ENCODE peak calls at places on chromosomes 7 and 10, in seven cellular contexts. G, S, K, D, F, A and V are unnamed samples.

GRCh38 chr10:78332699-78333098 is 299.0 kb downstream of the RPS24 start:
- DNase-seq in G (no peak), S (no peak), K (no peak), D (no peak), F (no peak), A (no peak), V (no peak)

GRCh38 chr7:116393654-116394053 is 105.9 kb upstream of the CAV2 start:
- DNase-seq in G (no peak), S (no peak), K (no peak), D (no peak), F (no peak), A (no peak), V (no peak)

GRCh38 chr7:39453743-39454355 is 112.4 kb upstream of the YAE1 start:
- DNase-seq in G (peak), S (peak), K (peak), D (peak), F (peak), A (peak), V (peak)

GRCh38 chr10:47257396-47258120 is 42.4 kb upstream of the GDF10 start:
- DNase-seq in G (peak), S (peak), K (no peak), D (no peak), F (no peak), A (no peak), V (peak)

GRCh38 chr7:99525713-99526440 is 21.4 kb downstream of the ZKSCAN5 start:
- DNase-seq in G (no peak), S (no peak), K (no peak), D (no peak), F (no peak), A (no peak), V (no peak)

GRCh38 chr7:153584132-153584531 is 468.1 kb upstream of the DPP6 start:
- DNase-seq in G (no peak), S (no peak), K (no peak), D (no peak), F (no peak), A (no peak), V (no peak)

GRCh38 chr7:6307762-6308161 is 35.3 kb upstream of the CYTH3 start:
- DNase-seq in G (no peak), S (no peak), K (no peak), D (peak), F (no peak), A (no peak), V (no peak)

GRCh38 chr7:43530553-43531410 is 52.1 kb upstream of the STK17A start:
- DNase-seq in G (no peak), S (no peak), K (no peak), D (no peak), F (no peak), A (no peak), V (no peak)

GRCh38 chr10:18254086-18254485 is 113.9 kb downstream of the CACNB2 start:
- DNase-seq in G (peak), S (no peak), K (no peak), D (no peak), F (no peak), A (no peak), V (no peak)

GRCh38 chr7:72187179-72187578 is 225.0 kb downstream of the CALN1 start:
- DNase-seq in G (no peak), S (no peak), K (no peak), D (no peak), F (no peak), A (no peak), V (no peak)

GRCh38 chr10:69648461-69648860 is 18.4 kb downstream of the FAM241B start:
- DNase-seq in G (no peak), S (no peak), K (no peak), D (no peak), F (no peak), A (no peak), V (no peak)

GRCh38 chr7:39950473-39951155 is 558 bp downstream of the CDK13 start:
- DNase-seq in G (peak), S (no peak), K (peak), D (peak), F (no peak), A (peak), V (peak)

GRCh38 chr10:97858001-97858439 is 8.4 kb downstream of the GOLGA7B start:
- DNase-seq in G (no peak), S (peak), K (no peak), D (no peak), F (no peak), A (no peak), V (no peak)